ENCODE peak calls at places on chromosomes 13 and 19, in eight cellular contexts. A, R, V, M, G, C, H and U are unnamed samples.

GRCh38 chr13:113977976-113978375 is 4.1 kb upstream of the C13orf46 start:
- DNase-seq in H (no peak), A (no peak), V (no peak), C (no peak), R (no peak), G (no peak), M (no peak), U (no peak)

GRCh38 chr19:27691991-27692390 is 1521.0 kb downstream of the UQCRFS1 start:
- DNase-seq in A (no peak), C (no peak), V (no peak), R (no peak), M (no peak), H (no peak), G (no peak), U (no peak)

GRCh38 chr13:26011996-26012688 is 39.7 kb downstream of the SHISA2 start:
- DNase-seq in V (no peak), M (no peak), C (no peak), G (peak), H (no peak), A (no peak), R (no peak), U (no peak)

GRCh38 chr19:17001603-17002183 is 24.9 kb downstream of the CPAMD8 start:
- DNase-seq in C (no peak), R (no peak), M (no peak), V (no peak), H (no peak), A (no peak), G (peak), U (no peak)

GRCh38 chr19:54390942-54391577 is 24.2 kb upstream of the TTYH1 start:
- DNase-seq in G (peak), V (peak), M (peak), A (peak), H (peak), C (no peak), R (peak), U (peak)

GRCh38 chr13:48249018-48249417 is 16.0 kb downstream of the ITM2B start:
- DNase-seq in H (no peak), V (no peak), R (no peak), G (no peak), M (no peak), C (no peak), A (no peak), U (no peak)

GRCh38 chr13:33743438-33744368 is 74.2 kb upstream of the RFC3 start:
- DNase-seq in A (no peak), R (no peak), V (no peak), C (no peak), G (no peak), M (no peak), H (peak), U (no peak)

GRCh38 chr19:12580180-12580694 is 29.0 kb upstream of the ZNF564 start:
- DNase-seq in C (no peak), V (no peak), A (no peak), R (peak), M (no peak), G (no peak), H (no peak), U (peak)

GRCh38 chr19:55593096-55593772 is 6.1 kb downstream of the FIZ1 start:
- DNase-seq in A (no peak), V (no peak), M (no peak), H (no peak), R (no peak), G (no peak), C (no peak), U (no peak)

GRCh38 chr13:33799950-33800592 is 17.9 kb upstream of the RFC3 start:
- DNase-seq in R (no peak), G (no peak), A (no peak), C (no peak), H (no peak), M (no peak), V (no peak), U (peak)

GRCh38 chr13:43110036-43110435 is 86.7 kb downstream of the DNAJC15 start:
- DNase-seq in C (no peak), G (no peak), V (no peak), H (no peak), R (no peak), A (no peak), M (no peak), U (no peak)

GRCh38 chr13:20828540-20829364 is 55.0 kb upstream of the EEF1AKMT1 start:
- DNase-seq in C (no peak), M (peak), V (peak), H (peak), G (peak), A (no peak), R (peak), U (peak)

GRCh38 chr13:37534181-37534580 is 64.4 kb downstream of the POSTN start:
- DNase-seq in A (no peak), V (peak), R (no peak), G (no peak), C (no peak), H (no peak), M (no peak), U (peak)

GRCh38 chr13:80802946-80803345 is 462.0 kb upstream of the SPRY2 start:
- DNase-seq in R (no peak), C (no peak), G (no peak), M (no peak), A (no peak), H (no peak), V (no peak), U (no peak)

GRCh38 chr13:101211261-101211660 is 205.0 kb downstream of the NALCN start:
- DNase-seq in A (no peak), V (no peak), C (no peak), R (no peak), H (no peak), G (no peak), M (no peak), U (peak)

GRCh38 chr19:42028304-42029216 is 34.5 kb upstream of the ATP1A3 start:
- DNase-seq in R (no peak), M (peak), V (no peak), G (peak), A (no peak), H (peak), C (no peak), U (no peak)

GRCh38 chr19:49447485-49448431 is 3.9 kb downstream of the PIH1D1 start:
- DNase-seq in C (no peak), M (no peak), A (no peak), V (no peak), G (no peak), R (no peak), H (no peak), U (no peak)

GRCh38 chr13:104757712-104758111 is 1691.5 kb upstream of the SLC10A2 start:
- DNase-seq in C (no peak), V (no peak), G (no peak), R (no peak), H (no peak), M (no peak), A (no peak), U (no peak)

GRCh38 chr13:32150239-32150638 is 118.7 kb downstream of the FRY start:
- DNase-seq in H (no peak), R (no peak), G (no peak), M (no peak), V (no peak), C (no peak), A (no peak), U (peak)

GRCh38 chr13:99191900-99192399 is 8.7 kb upstream of the UBAC2 start:
- DNase-seq in G (no peak), R (no peak), H (no peak), C (no peak), V (no peak), A (no peak), M (no peak), U (peak)

GRCh38 chr13:112784811-112785418 is 95.1 kb downstream of the ATP11A start:
- DNase-seq in A (no peak), M (no peak), V (no peak), R (no peak), G (no peak), H (no peak), C (no peak), U (no peak)

GRCh38 chr13:112972867-112973576 is 4.0 kb downstream of the MCF2L start:
- DNase-seq in C (no peak), H (peak), M (no peak), A (peak), G (no peak), V (no peak), R (no peak), U (no peak)

GRCh38 chr13:97459215-97459772 is 25.3 kb downstream of the RAP2A start:
- DNase-seq in A (no peak), C (no peak), M (no peak), R (no peak), H (no peak), G (no peak), V (no peak), U (no peak)

GRCh38 chr13:45238945-45239795 is 38.3 kb upstream of the KCTD4 start:
- DNase-seq in M (no peak), C (no peak), R (no peak), G (no peak), H (no peak), V (no peak), A (no peak), U (peak)

GRCh38 chr13:24220086-24220703 is 59.7 kb downstream of the SPATA13 start:
- DNase-seq in R (peak), H (peak), V (peak), G (peak), A (peak), M (peak), C (no peak), U (peak)

GRCh38 chr13:76086729-76087128 is 450.6 kb downstream of the LMO7 start:
- DNase-seq in V (no peak), C (no peak), R (no peak), M (no peak), G (no peak), A (no peak), H (no peak), U (no peak)

GRCh38 chr19:4879041-4879440 is 11.6 kb upstream of the PLIN3 start:
- DNase-seq in H (no peak), M (no peak), R (no peak), V (no peak), G (no peak), A (no peak), C (no peak), U (no peak)

GRCh38 chr19:970695-971094 is 13.4 kb upstream of the WDR18 start:
- DNase-seq in H (no peak), R (no peak), V (no peak), A (no peak), G (no peak), C (no peak), M (no peak), U (no peak)

GRCh38 chr13:76965759-76966421 is 17.6 kb downstream of the ACOD1 start:
- DNase-seq in R (peak), A (peak), H (no peak), C (peak), V (peak), M (no peak), G (no peak), U (peak)

GRCh38 chr13:50441141-50441540 is 402.4 kb downstream of the DLEU7 start:
- DNase-seq in M (no peak), G (no peak), C (no peak), R (no peak), H (no peak), A (no peak), V (no peak), U (peak)

GRCh38 chr13:74093691-74094090 is 40.5 kb downstream of the KLF12 start:
- DNase-seq in C (no peak), A (no peak), V (no peak), H (no peak), M (no peak), G (no peak), R (no peak), U (peak)

GRCh38 chr13:44498969-44499368 is 77.2 kb downstream of the TSC22D1 start:
- DNase-seq in G (no peak), R (no peak), H (no peak), M (no peak), A (peak), C (no peak), V (no peak), U (peak)

GRCh38 chr13:41356788-41357187 is 45.7 kb downstream of the NAA16 start:
- DNase-seq in H (no peak), R (no peak), M (no peak), A (no peak), C (no peak), G (peak), V (no peak), U (no peak)